ENCODE peak calls at places on chromosome 4, in five cellular contexts. Z, B, V, K and J are unnamed samples.

GRCh38 chr4:71974681-71975080 is 57.1 kb upstream of the NPFFR2 start:
- DNase-seq in Z (no peak), B (no peak), V (no peak), K (no peak), J (no peak)

GRCh38 chr4:152530600-152530999 is 5.3 kb downstream of the FBXW7 start:
- DNase-seq in Z (no peak), B (no peak), V (no peak), K (no peak), J (no peak)

GRCh38 chr4:140096483-140096861 is 57.5 kb downstream of the MAML3 start:
- DNase-seq in Z (no peak), B (no peak), V (no peak), K (no peak), J (no peak)

GRCh38 chr4:82905205-82905604 is 4.7 kb downstream of the THAP9 start:
- DNase-seq in Z (no peak), B (peak; percentile 25), V (no peak), K (no peak), J (no peak)

GRCh38 chr4:6668391-6668790 is 25.3 kb upstream of the S100P start:
- DNase-seq in Z (no peak), B (no peak), V (no peak), K (no peak), J (no peak)

GRCh38 chr4:166128452-166128851 is 255.4 kb downstream of the TLL1 start:
- DNase-seq in Z (no peak), B (no peak), V (no peak), K (no peak), J (no peak)

GRCh38 chr4:185282968-185283367 is 73.6 kb downstream of the SNX25 start:
- DNase-seq in Z (no peak), B (no peak), V (no peak), K (no peak), J (no peak)

GRCh38 chr4:39446842-39447573 is 11.7 kb downstream of the RPL9 start:
- DNase-seq in Z (no peak), B (no peak), V (peak; percentile 78), K (no peak), J (peak; percentile 29)

GRCh38 chr4:135564090-135564489 is 1362.5 kb upstream of the PABPC4L start:
- DNase-seq in Z (no peak), B (no peak), V (no peak), K (no peak), J (no peak)